ENCODE peak calls at places on chromosomes 12 and 14, in five cellular contexts. One of them, this sample, is unnamed. For H3K4me1, the result is how much of the 10 kb centered on the place peaks cover.

GRCh38 chr12:28294300-28294699 is 104.0 kb downstream of the CCDC91 start:
- DNase-seq in uterus: no peak
- DNase-seq in IMR-90: no peak
- DNase-seq in suprapubic skin: no peak
- DNase-seq in ovary: no peak
- DNase-seq in this sample: no peak

GRCh38 chr14:22008098-22008412 is 334.4 kb upstream of the OR4E1 start:
- DNase-seq in IMR-90: no peak
- DNase-seq in suprapubic skin: no peak
- DNase-seq in ovary: no peak
- DNase-seq in uterus: no peak
- DNase-seq in this sample: no peak

GRCh38 chr12:82359115-82359478 is 768 bp downstream of the METTL25 start:
- DNase-seq in IMR-90: no peak
- DNase-seq in uterus: no peak
- DNase-seq in suprapubic skin: no peak
- DNase-seq in ovary: peak
- DNase-seq in this sample: no peak

GRCh38 chr12:45725631-45726593 is 3.6 kb upstream of the ARID2 start:
- DNase-seq in ovary: no peak
- DNase-seq in IMR-90: peak
- DNase-seq in uterus: no peak
- DNase-seq in suprapubic skin: no peak
- DNase-seq in this sample: no peak

GRCh38 chr14:61475316-61475715 is 153.9 kb downstream of the PRKCH start:
- DNase-seq in suprapubic skin: no peak
- DNase-seq in IMR-90: peak
- DNase-seq in ovary: no peak
- DNase-seq in uterus: no peak
- DNase-seq in this sample: no peak

GRCh38 chr12:76242813-76243540 is 105.2 kb downstream of the BBS10 start:
- DNase-seq in suprapubic skin: no peak
- DNase-seq in uterus: no peak
- DNase-seq in IMR-90: peak
- DNase-seq in ovary: no peak
- DNase-seq in this sample: no peak

GRCh38 chr12:81896771-81897170 is 137.6 kb upstream of the PPFIA2 start:
- DNase-seq in IMR-90: no peak
- DNase-seq in ovary: no peak
- DNase-seq in suprapubic skin: no peak
- DNase-seq in uterus: no peak
- DNase-seq in this sample: no peak

GRCh38 chr12:98485792-98486347 is 29.5 kb upstream of the TMPO start:
- DNase-seq in IMR-90: no peak
- DNase-seq in suprapubic skin: no peak
- DNase-seq in uterus: no peak
- DNase-seq in ovary: no peak
- DNase-seq in this sample: no peak

GRCh38 chr12:269216-269615 is 6.6 kb upstream of the SLC6A13 start:
- DNase-seq in IMR-90: peak
- DNase-seq in uterus: no peak
- DNase-seq in ovary: peak
- DNase-seq in suprapubic skin: no peak
- DNase-seq in this sample: no peak

GRCh38 chr12:16585781-16586180 is 20.2 kb downstream of the LMO3 start:
- DNase-seq in uterus: no peak
- DNase-seq in IMR-90: no peak
- DNase-seq in ovary: no peak
- DNase-seq in suprapubic skin: no peak
- DNase-seq in this sample: no peak

GRCh38 chr14:105059917-105060565 is 5.2 kb downstream of the GPR132 start:
- DNase-seq in ovary: no peak
- DNase-seq in suprapubic skin: no peak
- DNase-seq in IMR-90: no peak
- DNase-seq in uterus: no peak
- DNase-seq in this sample: no peak
- H3K4me3 ChIP-seq in ovary: no peak
- H3K4me3 ChIP-seq in suprapubic skin: no peak
- H3K4me3 ChIP-seq in IMR-90: no peak
- H3K4me3 ChIP-seq in uterus: no peak
- H3K4me3 ChIP-seq in this sample: no peak

DNA sequence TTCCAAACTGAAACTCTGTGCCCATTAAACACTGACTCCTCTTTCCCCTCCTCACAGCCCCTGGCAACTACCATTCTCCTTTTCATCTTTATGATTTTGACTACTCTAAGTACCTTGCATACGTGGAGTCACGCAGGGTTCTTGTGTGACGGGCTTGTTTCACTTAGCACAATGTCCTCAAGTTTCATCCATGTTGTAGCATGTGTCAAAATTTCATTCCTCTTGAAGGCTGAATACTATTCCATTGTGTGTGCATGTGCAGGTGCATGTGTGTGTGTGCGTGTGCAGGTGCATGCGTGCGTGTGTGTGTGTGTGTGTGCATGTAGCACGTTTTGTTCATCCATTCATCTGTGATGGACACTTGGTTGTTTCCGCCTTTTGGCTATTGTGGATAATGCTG is 106.1 kb downstream of the ZFP36L1 start:
- DNase-seq in IMR-90: no peak
- DNase-seq in uterus: no peak
- DNase-seq in suprapubic skin: peak
- DNase-seq in ovary: no peak
- DNase-seq in this sample: no peak
- H3K4me1 ChIP-seq in IMR-90: under half
- H3K4me1 ChIP-seq in uterus: under half
- H3K4me1 ChIP-seq in suprapubic skin: under half
- H3K4me1 ChIP-seq in ovary: under half
- H3K4me1 ChIP-seq in this sample: under half

GRCh38 chr14:95523051-95523817 is 6.8 kb upstream of the SYNE3 start:
- DNase-seq in uterus: no peak
- DNase-seq in ovary: no peak
- DNase-seq in IMR-90: peak
- DNase-seq in suprapubic skin: peak
- DNase-seq in this sample: no peak

GRCh38 chr14:95522556-95522955 is 6.1 kb upstream of the SYNE3 start:
- DNase-seq in suprapubic skin: peak
- DNase-seq in ovary: no peak
- DNase-seq in IMR-90: no peak
- DNase-seq in uterus: no peak
- DNase-seq in this sample: no peak

GRCh38 chr14:95520346-95520745 is 3.9 kb upstream of the SYNE3 start:
- DNase-seq in suprapubic skin: peak
- DNase-seq in ovary: no peak
- DNase-seq in IMR-90: no peak
- DNase-seq in uterus: no peak
- DNase-seq in this sample: no peak

GRCh38 chr14:95521001-95521400 is 4.6 kb upstream of the SYNE3 start:
- DNase-seq in uterus: no peak
- DNase-seq in IMR-90: no peak
- DNase-seq in suprapubic skin: peak
- DNase-seq in ovary: no peak
- DNase-seq in this sample: no peak

DNA sequence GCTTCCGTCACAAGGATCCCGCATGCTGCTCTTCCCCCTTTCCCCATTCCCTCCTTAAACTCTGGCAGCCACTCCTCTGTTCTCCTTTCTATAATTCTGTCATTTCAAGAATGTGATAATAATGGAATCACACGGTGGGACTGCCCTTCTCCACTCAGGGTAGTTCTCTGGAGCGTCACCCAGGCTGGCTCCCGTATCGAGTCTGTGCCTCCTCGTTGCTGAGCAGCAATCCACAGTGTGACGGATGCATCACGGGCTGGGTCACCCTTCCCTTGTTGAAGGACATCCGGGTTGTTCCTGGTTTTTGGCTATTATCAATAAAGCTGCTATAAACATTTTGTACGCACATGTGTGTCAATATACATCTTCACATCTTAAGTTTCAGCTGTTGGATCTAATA is 5.7 kb upstream of the SYNE3 start:
- DNase-seq in uterus: no peak
- DNase-seq in IMR-90: no peak
- DNase-seq in ovary: no peak
- DNase-seq in suprapubic skin: peak
- DNase-seq in this sample: no peak
- H3K4me3 ChIP-seq in uterus: no peak
- H3K4me3 ChIP-seq in IMR-90: no peak
- H3K4me3 ChIP-seq in ovary: no peak
- H3K4me3 ChIP-seq in suprapubic skin: no peak
- H3K4me3 ChIP-seq in this sample: no peak

GRCh38 chr14:102264355-102264754 is 40.6 kb downstream of the MOK start:
- DNase-seq in uterus: no peak
- DNase-seq in IMR-90: no peak
- DNase-seq in ovary: no peak
- DNase-seq in suprapubic skin: no peak
- DNase-seq in this sample: no peak
- H3K4me1 ChIP-seq in uterus: under half
- H3K4me1 ChIP-seq in IMR-90: under half
- H3K4me1 ChIP-seq in ovary: under half
- H3K4me1 ChIP-seq in suprapubic skin: under half
- H3K4me1 ChIP-seq in this sample: under half

GRCh38 chr14:37865719-37866549 is 270.5 kb downstream of the TTC6 start:
- DNase-seq in IMR-90: no peak
- DNase-seq in ovary: no peak
- DNase-seq in suprapubic skin: no peak
- DNase-seq in uterus: no peak
- DNase-seq in this sample: no peak
- H3K4me3 ChIP-seq in IMR-90: no peak
- H3K4me3 ChIP-seq in ovary: no peak
- H3K4me3 ChIP-seq in suprapubic skin: no peak
- H3K4me3 ChIP-seq in uterus: no peak
- H3K4me3 ChIP-seq in this sample: no peak

GRCh38 chr12:22163594-22163993 is 117.6 kb downstream of the CMAS start:
- DNase-seq in uterus: no peak
- DNase-seq in ovary: no peak
- DNase-seq in IMR-90: no peak
- DNase-seq in suprapubic skin: no peak
- DNase-seq in this sample: no peak
- H3K4me1 ChIP-seq in uterus: under half
- H3K4me1 ChIP-seq in ovary: under half
- H3K4me1 ChIP-seq in IMR-90: under half
- H3K4me1 ChIP-seq in suprapubic skin: under half
- H3K4me1 ChIP-seq in this sample: under half

GRCh38 chr12:3222935-3223334 is 145.8 kb downstream of the TSPAN9 start:
- DNase-seq in ovary: no peak
- DNase-seq in uterus: no peak
- DNase-seq in IMR-90: no peak
- DNase-seq in suprapubic skin: no peak
- DNase-seq in this sample: no peak
- H3K4me3 ChIP-seq in ovary: no peak
- H3K4me3 ChIP-seq in uterus: no peak
- H3K4me3 ChIP-seq in IMR-90: no peak
- H3K4me3 ChIP-seq in suprapubic skin: no peak
- H3K4me3 ChIP-seq in this sample: no peak

GRCh38 chr14:52015411-52016030 is 26.2 kb downstream of the RTRAF start:
- DNase-seq in uterus: no peak
- DNase-seq in ovary: no peak
- DNase-seq in suprapubic skin: no peak
- DNase-seq in IMR-90: peak
- DNase-seq in this sample: no peak

GRCh38 chr14:52012635-52013034 is 23.3 kb downstream of the RTRAF start:
- DNase-seq in suprapubic skin: no peak
- DNase-seq in ovary: peak
- DNase-seq in uterus: peak
- DNase-seq in IMR-90: no peak
- DNase-seq in this sample: no peak

GRCh38 chr14:52014601-52015267 is 25.4 kb downstream of the RTRAF start:
- DNase-seq in ovary: no peak
- DNase-seq in uterus: no peak
- DNase-seq in suprapubic skin: no peak
- DNase-seq in IMR-90: no peak
- DNase-seq in this sample: no peak

GRCh38 chr14:52011557-52011956 is 22.2 kb downstream of the RTRAF start:
- DNase-seq in uterus: no peak
- DNase-seq in IMR-90: no peak
- DNase-seq in ovary: no peak
- DNase-seq in suprapubic skin: no peak
- DNase-seq in this sample: no peak

DNA sequence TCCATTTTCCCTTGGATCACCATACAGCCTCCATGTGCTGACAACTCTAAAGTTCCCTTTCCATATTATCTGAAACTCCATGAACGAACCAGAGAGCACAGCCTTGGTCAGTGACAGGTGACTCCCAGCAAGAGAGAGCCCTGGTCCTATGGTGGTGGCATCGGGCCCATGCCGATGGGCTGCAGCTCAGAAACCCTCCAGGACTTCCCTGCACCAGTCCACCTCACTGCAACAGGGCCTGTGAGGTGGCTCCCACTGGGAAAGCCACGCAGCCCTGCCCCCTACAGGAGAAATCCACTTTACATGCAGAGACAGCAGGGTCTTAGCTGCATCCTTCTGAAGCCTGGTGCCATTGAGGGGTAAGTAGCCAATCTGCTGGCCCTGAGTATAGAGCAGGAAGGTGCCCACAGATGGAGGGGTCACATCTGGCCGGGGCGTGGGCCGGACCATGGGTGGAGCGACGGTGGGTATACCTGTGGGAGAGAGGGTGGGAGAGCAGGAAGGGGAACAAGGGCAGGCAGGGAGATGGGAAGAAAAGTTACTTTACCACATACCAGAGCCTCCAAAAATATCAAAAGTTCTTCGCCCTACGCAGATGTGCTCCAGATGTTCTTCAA is 24.7 kb downstream of the RTRAF start:
- DNase-seq in ovary: no peak
- DNase-seq in suprapubic skin: no peak
- DNase-seq in uterus: no peak
- DNase-seq in IMR-90: no peak
- DNase-seq in this sample: no peak
- H3K4me1 ChIP-seq in ovary: under half
- H3K4me1 ChIP-seq in suprapubic skin: under half
- H3K4me1 ChIP-seq in uterus: under half
- H3K4me1 ChIP-seq in IMR-90: under half
- H3K4me1 ChIP-seq in this sample: under half

DNA sequence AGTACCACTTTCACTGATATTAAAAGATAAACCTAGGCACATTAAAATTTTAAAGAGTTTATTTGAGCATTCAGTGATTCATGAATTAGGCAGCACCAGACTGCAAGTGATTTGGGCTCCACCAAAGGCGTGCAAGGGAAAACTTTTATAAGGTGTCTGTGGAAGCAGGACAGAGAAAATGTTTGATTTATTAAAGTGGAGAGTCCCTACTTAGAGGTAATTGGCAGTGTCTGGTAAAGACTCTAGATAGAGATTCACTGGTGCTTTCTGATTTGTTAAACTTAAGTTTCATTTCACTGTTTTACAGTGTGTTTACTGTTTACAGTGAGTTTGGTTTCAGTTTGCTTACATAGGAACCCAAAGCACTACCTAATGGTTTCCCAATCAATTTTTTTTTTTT is 72.8 kb downstream of the ANKS1B start:
- DNase-seq in IMR-90: no peak
- DNase-seq in suprapubic skin: no peak
- DNase-seq in ovary: no peak
- DNase-seq in uterus: no peak
- DNase-seq in this sample: no peak
- H3K4me3 ChIP-seq in IMR-90: no peak
- H3K4me3 ChIP-seq in suprapubic skin: no peak
- H3K4me3 ChIP-seq in ovary: no peak
- H3K4me3 ChIP-seq in uterus: peak
- H3K4me3 ChIP-seq in this sample: peak